ENCODE peak calls at places on chromosomes 2 and 18, in ten cellular contexts. T is thoracic aorta, C is cardiac muscle cell, R is PC-3, M is IMR-90, S is MM.1S, N is neuronal stem cell, W is astrocyte, Z is hepatocyte, J is endodermal cell. P is an unnamed sample.

GRCh38 chr18:6009751-6010150 is 114.4 kb upstream of the TMEM200C start:
- DNase-seq in S (no peak), M (peak; percentile 86), T (no peak), N (no peak), W (peak; percentile 86), C (peak; percentile 23), J (no peak), R (peak; percentile 77), Z (no peak), P (no peak)

GRCh38 chr2:79162132-79162531 is 2.6 kb upstream of the REG3A start:
- DNase-seq in S (no peak), R (no peak), C (no peak), W (no peak), T (no peak), N (no peak), J (no peak), M (no peak), Z (no peak), P (no peak)

GRCh38 chr2:17311771-17312511 is 206.3 kb downstream of the RAD51AP2 start:
- DNase-seq in W (peak; percentile 81), C (no peak), S (peak; percentile 30), Z (no peak), R (no peak), N (no peak), T (no peak), M (no peak), J (no peak), P (no peak)

GRCh38 chr18:36392163-36392887 is 94.8 kb downstream of the FHOD3 start:
- DNase-seq in W (peak; percentile 49), R (no peak), T (no peak), C (peak; percentile 45), Z (no peak), M (peak; percentile 48), S (no peak), N (no peak), J (no peak), P (no peak)

GRCh38 chr2:119481501-119482455 is 42.5 kb downstream of the SCTR start:
- DNase-seq in J (peak; percentile 42), N (no peak), Z (peak; percentile 3), W (no peak), M (no peak), S (no peak), C (no peak), T (no peak), R (no peak), P (no peak)

GRCh38 chr2:15560404-15560987 is 638 bp downstream of the NBAS start:
- DNase-seq in W (peak; percentile 24), T (no peak), S (peak; percentile 8), R (peak; percentile 20), M (peak; percentile 27), C (peak; percentile 32), Z (peak; percentile 61), N (no peak), J (peak; percentile 70), P (no peak)

GRCh38 chr2:231104115-231104713 is 20.6 kb downstream of the HTR2B start:
- DNase-seq in J (peak; percentile 84), T (peak; percentile 11), M (peak; percentile 75), N (peak; percentile 39), R (peak; percentile 77), C (peak; percentile 80), W (peak; percentile 33), Z (peak; percentile 67), S (peak; percentile 54), P (peak; percentile 38)

GRCh38 chr2:67974564-67975430 is 88.0 kb downstream of the C1D start:
- DNase-seq in N (no peak), M (no peak), S (no peak), R (peak; percentile 38), W (peak; percentile 19), Z (no peak), C (peak; percentile 57), J (no peak), T (no peak), P (no peak)

GRCh38 chr18:4106407-4107033 is 348.6 kb downstream of the DLGAP1 start:
- DNase-seq in M (peak; percentile 52), W (peak; percentile 31), N (peak; percentile 84), T (peak; percentile 5), J (peak; percentile 92), R (peak; percentile 78), C (peak; percentile 70), S (peak; percentile 61), Z (peak; percentile 82), P (peak; percentile 4)

GRCh38 chr2:128319773-128320608 is 1.3 kb upstream of the HS6ST1 start:
- DNase-seq in S (no peak), Z (no peak), N (no peak), J (peak; percentile 67), R (no peak), M (no peak), W (no peak), T (no peak), C (no peak), P (no peak)

GRCh38 chr2:106062627-106063026 is 131.5 kb downstream of the UXS1 start:
- DNase-seq in J (no peak), S (no peak), M (no peak), W (no peak), R (no peak), C (no peak), N (no peak), Z (no peak), T (no peak), P (no peak)

GRCh38 chr2:38092196-38092902 is 16.4 kb upstream of the CYP1B1 start:
- DNase-seq in J (no peak), S (no peak), W (peak; percentile 68), Z (peak; percentile 63), R (no peak), M (peak; percentile 80), C (peak; percentile 98), T (no peak), N (no peak), P (no peak)

GRCh38 chr2:56372071-56372656 is 188.4 kb downstream of the CCDC85A start:
- DNase-seq in W (no peak), J (no peak), R (no peak), Z (no peak), C (no peak), S (no peak), T (no peak), N (no peak), M (no peak), P (no peak)
- H3K36me3 ChIP-seq in W (no peaks in the 10 kb centered on the region), J (no peaks in the 10 kb centered on the region), R (no peaks in the 10 kb centered on the region), Z (no peaks in the 10 kb centered on the region), C (no peaks in the 10 kb centered on the region), S (no peaks in the 10 kb centered on the region), T (no peaks in the 10 kb centered on the region), N (no peaks in the 10 kb centered on the region), M (no peaks in the 10 kb centered on the region), P (no peaks in the 10 kb centered on the region)

GRCh38 chr18:12359515-12359927 is 17.5 kb downstream of the AFG3L2 start:
- DNase-seq in R (no peak), N (no peak), T (no peak), W (peak; percentile 56), J (no peak), Z (peak; percentile 34), C (peak; percentile 44), S (no peak), M (peak; percentile 62), P (peak; percentile 48)

GRCh38 chr18:12366794-12367193 is 10.2 kb downstream of the AFG3L2 start:
- DNase-seq in S (no peak), N (no peak), W (no peak), J (no peak), M (no peak), R (no peak), Z (no peak), C (no peak), T (no peak), P (no peak)

GRCh38 chr18:12366379-12366778 is 10.6 kb downstream of the AFG3L2 start:
- DNase-seq in M (no peak), C (no peak), Z (no peak), J (no peak), N (no peak), W (no peak), R (no peak), T (no peak), S (no peak), P (no peak)

GRCh38 chr18:12361770-12362378 is 15.2 kb downstream of the AFG3L2 start:
- DNase-seq in C (peak; percentile 33), R (peak; percentile 19), J (no peak), M (peak; percentile 39), S (no peak), Z (no peak), N (no peak), T (no peak), W (no peak), P (no peak)

GRCh38 chr18:12362473-12363174 is 14.4 kb downstream of the AFG3L2 start:
- DNase-seq in M (no peak), N (no peak), T (no peak), C (no peak), W (no peak), S (no peak), R (no peak), Z (no peak), J (no peak), P (no peak)
- H3K36me3 ChIP-seq in M (peaks cover 35% of the 10 kb centered on the region), N (peaks cover 13% of the 10 kb centered on the region), T (peaks cover 44% of the 10 kb centered on the region), C (peaks cover 30% of the 10 kb centered on the region), W (peaks cover 38% of the 10 kb centered on the region), S (peaks cover 14% of the 10 kb centered on the region), R (peaks cover 71% of the 10 kb centered on the region), Z (no peaks in the 10 kb centered on the region), J (peaks cover 92% of the 10 kb centered on the region), P (peaks cover 1% of the 10 kb centered on the region)

DNA sequence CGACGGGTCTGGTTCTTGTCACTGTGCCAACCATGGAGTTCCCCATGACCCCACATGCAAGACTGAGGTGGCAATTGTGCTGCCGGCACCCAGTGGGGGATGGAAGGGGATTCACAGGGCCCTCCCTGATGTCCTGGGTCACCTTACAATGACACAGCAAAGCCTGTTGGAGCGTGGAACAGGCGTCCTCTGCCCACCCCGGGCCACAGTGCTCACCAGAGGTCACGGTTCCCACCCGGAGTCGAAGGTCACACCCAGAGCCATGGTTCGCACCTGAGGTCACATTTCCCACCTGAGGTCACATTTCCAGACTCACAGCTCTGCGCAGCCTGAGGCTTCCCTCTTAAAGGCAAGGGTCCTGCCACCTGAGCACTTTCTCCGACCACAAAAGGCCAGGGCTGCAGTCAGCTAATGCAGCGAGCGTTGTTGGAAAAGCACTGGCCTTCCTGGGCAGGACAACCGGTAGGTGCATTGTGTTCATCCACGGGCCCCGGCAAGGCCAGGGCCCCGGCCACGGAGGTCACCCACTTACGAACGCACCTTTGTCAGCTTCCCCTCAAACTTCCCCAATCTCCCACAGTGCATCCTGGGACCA is 24.0 kb downstream of the KIF1A start:
- DNase-seq in S (no peak), R (no peak), M (no peak), W (no peak), C (no peak), N (no peak), Z (no peak), J (no peak), T (no peak), P (no peak)
- H3K36me3 ChIP-seq in S (no peaks in the 10 kb centered on the region), R (no peaks in the 10 kb centered on the region), M (no peaks in the 10 kb centered on the region), W (no peaks in the 10 kb centered on the region), C (no peaks in the 10 kb centered on the region), N (peaks cover 35% of the 10 kb centered on the region), Z (no peaks in the 10 kb centered on the region), J (peaks cover 7% of the 10 kb centered on the region), T (no peaks in the 10 kb centered on the region), P (no peaks in the 10 kb centered on the region)

GRCh38 chr18:2797951-2798350 is 48.9 kb upstream of the EMILIN2 start:
- DNase-seq in N (no peak), J (no peak), Z (no peak), S (no peak), R (no peak), M (no peak), W (no peak), T (no peak), C (no peak), P (no peak)

GRCh38 chr18:2794159-2794558 is 52.6 kb upstream of the EMILIN2 start:
- DNase-seq in W (no peak), Z (no peak), J (no peak), T (no peak), C (no peak), M (no peak), S (no peak), R (peak; percentile 2), N (no peak), P (no peak)

GRCh38 chr18:2799369-2799768 is 47.4 kb upstream of the EMILIN2 start:
- DNase-seq in W (no peak), N (no peak), C (no peak), T (no peak), R (no peak), J (no peak), Z (no peak), S (no peak), M (no peak), P (no peak)
- H3K36me3 ChIP-seq in W (peaks cover 23% of the 10 kb centered on the region), N (peaks cover 8% of the 10 kb centered on the region), C (peaks cover 34% of the 10 kb centered on the region), T (peaks cover 10% of the 10 kb centered on the region), R (peaks cover 34% of the 10 kb centered on the region), J (peaks cover 87% of the 10 kb centered on the region), Z (no peaks in the 10 kb centered on the region), S (peaks cover 2% of the 10 kb centered on the region), M (peaks cover 23% of the 10 kb centered on the region), P (no peaks in the 10 kb centered on the region)